ENCODE peak calls at places on chromosomes 2 and 18, in five cellular contexts. B is kidney epithelial cell; X is left lung; V is CD4-positive, alpha-beta memory T cell; Z is prostate gland. L is an unnamed sample.

GRCh38 chr2:108641766-108642165 is 77.5 kb upstream of the RANBP2 start:
- DNase-seq in X (no peak), B (no peak), V (no peak), Z (no peak), L (no peak)

GRCh38 chr2:44237221-44237620 is 38.1 kb upstream of the SLC3A1 start:
- DNase-seq in V (peak), X (no peak), Z (no peak), B (no peak), L (no peak)

GRCh38 chr2:139864821-139865302 is 1084.7 kb upstream of the NXPH2 start:
- DNase-seq in Z (no peak), B (no peak), V (no peak), X (no peak), L (no peak)

GRCh38 chr18:3869848-3870247 is 419.9 kb downstream of the TGIF1 start:
- DNase-seq in X (no peak), V (no peak), Z (no peak), B (no peak), L (no peak)

GRCh38 chr2:240820014-240820606 is at the start of gene KIF1A:
- DNase-seq in X (no peak), Z (peak), V (no peak), B (no peak), L (peak)

GRCh38 chr2:113158884-113159553 is 14.8 kb upstream of the PSD4 start:
- DNase-seq in X (no peak), B (no peak), V (no peak), Z (peak), L (no peak)

GRCh38 chr2:142716463-142717242 is 160.8 kb upstream of the KYNU start:
- DNase-seq in X (no peak), Z (no peak), V (no peak), B (no peak), L (no peak)

GRCh38 chr18:28690836-28691835 is 514.2 kb upstream of the CDH2 start:
- DNase-seq in X (no peak), Z (no peak), V (no peak), B (no peak), L (no peak)

GRCh38 chr18:33372442-33372841 is 68.1 kb downstream of the CCDC178 start:
- DNase-seq in V (no peak), B (no peak), Z (no peak), X (no peak), L (no peak)

GRCh38 chr2:152520759-152521158 is 185.8 kb downstream of the FMNL2 start:
- DNase-seq in B (no peak), V (no peak), Z (no peak), X (no peak), L (no peak)

GRCh38 chr2:38788306-38788705 is 10.3 kb downstream of the GEMIN6 start:
- DNase-seq in X (no peak), B (no peak), V (no peak), Z (no peak), L (no peak)

GRCh38 chr2:164479460-164479859 is 141.8 kb downstream of the GRB14 start:
- DNase-seq in X (no peak), V (no peak), B (no peak), Z (no peak), L (no peak)

GRCh38 chr2:203802277-203803045 is 65.1 kb upstream of the CTLA4 start:
- DNase-seq in V (no peak), Z (no peak), X (no peak), B (peak), L (no peak)

GRCh38 chr2:200305797-200306718 is at the start of gene SPATS2L:
- DNase-seq in V (peak), Z (peak), X (peak), B (no peak), L (peak)

GRCh38 chr2:85066874-85067351 is 66.3 kb upstream of the TCF7L1 start:
- DNase-seq in V (no peak), Z (peak), X (peak), B (peak), L (peak)

GRCh38 chr2:229141626-229142025 is 129.5 kb downstream of the PID1 start:
- DNase-seq in V (no peak), X (no peak), B (peak), Z (no peak), L (no peak)

GRCh38 chr2:168118733-168119518 is 128.5 kb downstream of the STK39 start:
- DNase-seq in V (peak), X (no peak), B (peak), Z (peak), L (no peak)

GRCh38 chr2:64857581-64858471 is 131.4 kb upstream of the SLC1A4 start:
- DNase-seq in X (no peak), V (no peak), Z (no peak), B (no peak), L (no peak)

GRCh38 chr2:122737429-122738077 is 982.1 kb downstream of the TSN start:
- DNase-seq in Z (no peak), B (no peak), V (no peak), X (no peak), L (no peak)

GRCh38 chr18:3494569-3494968 is 44.6 kb downstream of the TGIF1 start:
- DNase-seq in X (no peak), V (no peak), Z (no peak), B (no peak), L (no peak)

GRCh38 chr2:218343591-218343990 is 13.1 kb upstream of the CATIP start:
- DNase-seq in B (no peak), X (no peak), Z (no peak), V (no peak), L (no peak)

GRCh38 chr2:183371545-183371944 is 247.3 kb downstream of the NUP35 start:
- DNase-seq in Z (no peak), X (no peak), V (no peak), B (no peak), L (no peak)

GRCh38 chr2:101540518-101540917 is 65.6 kb upstream of the RFX8 start:
- DNase-seq in Z (no peak), V (no peak), B (no peak), X (no peak), L (no peak)
- H3K4me3 ChIP-seq in Z (no peak), V (no peak), B (no peak), X (no peak), L (no peak)

GRCh38 chr2:207135801-207136457 is 29.8 kb downstream of the KLF7 start:
- DNase-seq in Z (no peak), V (no peak), X (no peak), B (no peak), L (no peak)

GRCh38 chr2:207131634-207132418 is 33.9 kb downstream of the KLF7 start:
- DNase-seq in X (no peak), Z (no peak), V (no peak), B (no peak), L (no peak)

GRCh38 chr2:207135340-207135739 is 30.4 kb downstream of the KLF7 start:
- DNase-seq in B (no peak), Z (no peak), V (peak), X (no peak), L (no peak)

GRCh38 chr2:207133493-207133861 is 32.3 kb downstream of the KLF7 start:
- DNase-seq in V (no peak), X (no peak), Z (no peak), B (no peak), L (no peak)

GRCh38 chr2:207133862-207134519 is 31.8 kb downstream of the KLF7 start:
- DNase-seq in X (peak), B (peak), V (no peak), Z (peak), L (no peak)
- H3K4me3 ChIP-seq in X (no peak), B (no peak), V (no peak), Z (no peak), L (no peak)

GRCh38 chr2:133598769-133599168 is 30.5 kb upstream of the NCKAP5 start:
- DNase-seq in V (no peak), X (no peak), Z (no peak), B (no peak), L (no peak)
- H3K4me3 ChIP-seq in V (no peak), X (no peak), Z (no peak), B (no peak), L (no peak)

DNA sequence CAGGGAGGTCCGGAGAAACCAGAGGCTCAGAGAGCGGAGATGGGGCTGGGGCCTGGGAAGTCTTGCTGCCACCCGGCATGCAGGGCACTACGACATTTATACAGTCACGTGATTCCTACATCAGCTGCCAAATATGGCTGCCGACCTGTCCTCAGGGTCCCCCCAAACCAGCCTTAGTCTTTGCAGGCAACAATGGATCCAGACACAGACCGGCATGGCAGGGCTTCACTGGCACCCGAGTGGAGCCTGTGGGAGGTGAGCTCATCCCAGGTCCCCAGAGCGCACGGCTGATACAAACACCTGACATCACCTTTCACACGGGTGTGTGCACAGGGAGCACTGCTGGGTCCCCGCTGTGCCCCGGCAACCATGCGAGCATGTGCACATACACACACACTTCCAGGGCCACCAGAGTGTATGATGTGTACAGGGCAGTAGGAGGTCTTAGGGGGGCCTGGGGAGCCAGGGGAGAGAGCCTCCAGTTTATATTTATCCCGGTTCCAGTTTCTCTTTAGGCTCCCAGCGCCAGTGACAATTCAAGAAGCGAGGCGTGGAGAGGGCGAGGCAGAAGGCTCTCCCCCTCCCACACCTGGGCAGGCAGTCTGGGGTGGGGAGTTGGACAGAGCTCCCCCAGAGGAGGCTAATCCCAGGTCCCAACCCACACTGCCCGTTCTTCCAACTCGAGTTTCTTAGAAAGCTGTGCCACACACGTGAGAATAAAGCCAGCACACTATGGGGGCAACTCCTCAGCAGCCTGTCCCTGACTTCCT is 2.7 kb downstream of the SEMA4C start:
- DNase-seq in X (no peak), V (no peak), Z (no peak), B (no peak), L (no peak)
- H3K4me3 ChIP-seq in X (peak), V (no peak), Z (peak), B (peak), L (peak)

GRCh38 chr2:126874961-126875360 is 23.7 kb upstream of the TEX51 start:
- DNase-seq in B (no peak), X (no peak), Z (no peak), V (no peak), L (no peak)

GRCh38 chr2:126877861-126878565 is 20.7 kb upstream of the TEX51 start:
- DNase-seq in B (no peak), X (no peak), V (no peak), Z (no peak), L (no peak)

GRCh38 chr2:126878601-126879000 is 20.1 kb upstream of the TEX51 start:
- DNase-seq in X (no peak), V (no peak), Z (no peak), B (no peak), L (no peak)

GRCh38 chr2:126876631-126877030 is 22.1 kb upstream of the TEX51 start:
- DNase-seq in Z (no peak), V (no peak), X (no peak), B (no peak), L (no peak)

GRCh38 chr2:126877041-126877440 is 21.6 kb upstream of the TEX51 start:
- DNase-seq in V (no peak), X (no peak), B (no peak), Z (no peak), L (no peak)
- H3K4me3 ChIP-seq in V (no peak), X (no peak), B (no peak), Z (no peak), L (no peak)

DNA sequence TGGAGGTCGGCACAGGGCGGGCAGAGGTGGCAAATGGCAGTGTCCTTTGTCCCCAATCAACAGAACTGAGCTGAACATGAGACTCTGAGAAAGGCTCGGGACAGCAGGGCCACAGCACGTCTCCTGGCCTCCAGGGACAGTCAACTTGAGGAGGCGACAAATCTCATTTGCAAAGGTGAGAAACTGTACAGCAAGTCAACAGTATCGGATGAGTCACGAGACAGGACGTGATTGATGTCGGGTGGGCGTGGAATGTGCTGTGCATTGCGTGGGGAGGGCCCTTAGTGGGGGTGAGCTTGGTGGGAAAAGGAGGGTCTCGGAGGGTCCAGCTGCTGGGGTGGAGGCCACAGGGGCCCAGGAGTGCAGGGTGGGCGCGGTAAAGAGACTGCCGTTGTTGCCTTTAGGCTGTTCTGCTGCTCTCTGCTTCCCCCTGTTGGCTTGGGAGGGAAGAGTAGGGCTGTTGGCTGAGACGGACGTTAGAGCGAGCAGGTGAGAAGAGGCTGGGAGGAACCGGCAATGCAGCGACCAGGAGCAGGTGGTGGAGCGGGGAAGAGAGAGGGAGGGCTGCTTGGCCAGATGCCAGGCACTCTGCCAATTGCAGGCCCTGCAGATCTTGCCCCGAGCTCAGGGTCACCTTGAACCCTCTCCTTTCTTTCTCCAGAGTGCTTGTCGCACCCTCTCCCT is 164.3 kb downstream of the BCL2 start:
- DNase-seq in X (peak), B (no peak), Z (peak), V (peak), L (peak)
- H3K4me3 ChIP-seq in X (no peak), B (no peak), Z (no peak), V (peak), L (no peak)

GRCh38 chr2:219570924-219571310 is 422 bp downstream of the OBSL1 start:
- DNase-seq in B (no peak), X (no peak), V (no peak), Z (no peak), L (no peak)
- H3K4me3 ChIP-seq in B (peak), X (peak), V (peak), Z (peak), L (peak)

GRCh38 chr18:8454136-8454535 is 155.1 kb upstream of the RAB12 start:
- DNase-seq in X (no peak), B (no peak), Z (no peak), V (no peak), L (no peak)

GRCh38 chr18:8453528-8453927 is 155.7 kb upstream of the RAB12 start:
- DNase-seq in V (no peak), X (no peak), Z (no peak), B (no peak), L (no peak)

GRCh38 chr18:8450013-8450412 is 159.2 kb upstream of the RAB12 start:
- DNase-seq in B (no peak), X (no peak), V (no peak), Z (no peak), L (no peak)

GRCh38 chr18:8448091-8448490 is 161.1 kb upstream of the RAB12 start:
- DNase-seq in Z (no peak), V (no peak), X (no peak), B (no peak), L (no peak)

DNA sequence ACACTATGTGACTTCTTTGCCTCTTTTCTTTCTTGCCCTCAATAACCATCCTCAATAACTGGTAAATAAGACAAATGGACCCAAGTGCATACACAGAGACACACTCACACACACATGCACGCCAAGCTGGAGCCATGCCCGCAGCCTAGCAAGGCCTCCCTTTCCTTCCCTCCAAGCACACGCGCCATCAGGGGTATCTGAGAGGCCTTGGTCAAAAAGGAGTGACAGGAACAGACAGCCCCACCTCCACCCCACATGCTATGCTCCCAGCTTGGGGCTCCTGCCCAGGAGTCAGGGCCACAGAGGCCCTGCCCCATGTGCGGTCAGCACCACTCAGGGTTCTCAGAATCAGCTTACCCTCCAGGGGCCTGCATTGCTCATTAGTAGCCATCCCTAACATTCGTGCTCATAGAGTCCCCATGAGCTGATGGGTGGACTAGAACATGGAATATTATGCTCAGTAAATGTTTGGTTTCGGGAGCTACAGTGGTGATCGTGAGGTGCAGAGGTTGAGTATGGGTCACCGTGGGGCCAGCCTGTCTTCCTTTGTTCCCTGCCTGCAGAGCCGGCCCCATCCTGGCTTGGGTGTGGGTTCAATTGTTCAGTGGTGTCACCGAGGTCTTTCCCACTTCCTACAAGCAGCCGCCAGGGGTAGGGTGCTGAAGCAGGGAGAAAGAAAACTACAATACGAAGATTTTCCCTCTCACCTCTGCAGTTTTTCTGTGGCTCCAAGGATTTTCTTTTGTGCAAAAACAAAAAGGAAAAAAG is 158.2 kb upstream of the RAB12 start:
- DNase-seq in Z (no peak), V (no peak), X (no peak), B (no peak), L (no peak)
- H3K4me3 ChIP-seq in Z (no peak), V (no peak), X (no peak), B (no peak), L (no peak)

DNA sequence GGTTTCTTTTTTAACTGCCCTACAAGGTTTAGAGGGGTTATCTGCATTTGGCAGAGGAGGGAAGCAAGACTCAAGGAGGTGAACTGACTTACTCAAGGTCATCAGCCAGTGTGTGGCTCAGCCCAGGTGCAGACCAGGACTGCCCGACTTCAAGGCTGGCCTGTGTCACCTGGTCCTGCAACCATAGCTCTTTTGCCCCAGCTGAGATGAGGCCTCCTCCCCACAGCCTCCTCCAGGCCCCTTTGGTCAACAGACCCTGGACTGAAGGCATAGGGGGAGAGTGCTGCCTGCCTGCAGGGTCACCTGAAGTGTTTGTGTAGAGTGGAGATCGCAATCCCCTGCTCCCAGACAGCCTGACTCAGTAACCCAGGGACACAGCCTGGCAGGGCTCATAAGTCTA is 168.5 kb upstream of the GLI2 start:
- DNase-seq in B (no peak), X (no peak), Z (no peak), V (no peak), L (peak)
- H3K4me3 ChIP-seq in B (no peak), X (no peak), Z (no peak), V (no peak), L (no peak)

DNA sequence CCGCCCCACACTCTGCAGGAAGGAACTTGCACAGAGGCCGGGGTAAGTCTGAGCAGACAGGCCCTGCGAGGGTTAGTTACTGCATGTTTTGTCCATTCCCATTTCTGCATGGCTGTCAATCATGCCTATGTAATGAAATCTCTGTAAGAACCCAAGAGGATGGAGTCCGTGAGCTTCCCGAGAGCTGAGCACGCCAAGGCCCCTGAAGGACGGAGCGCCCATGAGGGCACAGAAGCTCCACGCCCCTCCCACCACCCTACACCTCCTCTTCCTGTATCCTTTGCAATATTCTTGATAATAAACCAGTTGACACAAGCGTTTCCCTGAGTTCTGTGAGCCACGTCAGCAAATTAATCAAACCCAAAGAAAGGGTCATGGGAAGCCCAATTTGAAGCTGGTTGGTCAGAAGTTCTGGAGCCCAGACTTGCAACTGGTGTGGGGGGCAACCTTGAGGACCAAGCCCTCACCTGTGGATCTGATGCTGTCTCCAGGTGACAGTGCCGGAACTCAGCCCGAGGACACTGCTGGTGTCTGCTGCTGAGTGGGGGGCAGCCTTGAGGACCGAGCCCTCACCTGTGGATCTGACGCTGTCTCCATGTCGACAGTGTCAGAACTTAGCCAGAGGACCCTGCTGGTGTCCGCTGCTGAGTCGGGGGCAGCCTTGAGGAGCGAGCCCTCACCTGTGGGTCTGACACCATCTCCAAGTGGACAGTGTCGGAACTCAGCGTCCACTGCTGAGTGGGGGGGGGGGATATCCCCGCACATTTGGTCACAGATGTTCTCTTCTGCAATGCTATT is 251.1 kb upstream of the SALL3 start:
- DNase-seq in B (no peak), X (no peak), V (no peak), Z (no peak), L (peak)
- H3K4me3 ChIP-seq in B (no peak), X (no peak), V (no peak), Z (no peak), L (no peak)

L was measured in stomach.